ENCODE peak calls at places on chromosomes 11 and 22, in eight cellular contexts. One of them, this sample, is unnamed.
A peak's percentile ranks its signal among the peaks of the same experiment; 100 is the strongest.

GRCh38 chr11:61082931-61083531 is 19.3 kb upstream of the CD5 start:
- DNase-seq in neural progenitor cell: no peak
- DNase-seq in effector memory CD4-positive, alpha-beta T cell: no peak
- DNase-seq in body of pancreas: no peak
- DNase-seq in heart right ventricle: no peak
- DNase-seq in mammary epithelial cell: no peak
- DNase-seq in sigmoid colon: no peak
- DNase-seq in neuronal stem cell: no peak
- DNase-seq in this sample: no peak

GRCh38 chr11:19714387-19715363 is 2.0 kb downstream of the NAV2 start:
- DNase-seq in neural progenitor cell: peak; percentile 49
- DNase-seq in effector memory CD4-positive, alpha-beta T cell: no peak
- DNase-seq in body of pancreas: peak; percentile 34
- DNase-seq in heart right ventricle: peak; percentile 34
- DNase-seq in mammary epithelial cell: peak; percentile 19
- DNase-seq in sigmoid colon: peak; percentile 84
- DNase-seq in neuronal stem cell: no peak
- DNase-seq in this sample: peak; percentile 79

GRCh38 chr22:46469701-46470100 is 67.7 kb downstream of the CELSR1 start:
- DNase-seq in neural progenitor cell: no peak
- DNase-seq in effector memory CD4-positive, alpha-beta T cell: no peak
- DNase-seq in body of pancreas: peak; percentile 7
- DNase-seq in heart right ventricle: no peak
- DNase-seq in mammary epithelial cell: no peak
- DNase-seq in sigmoid colon: no peak
- DNase-seq in neuronal stem cell: no peak
- DNase-seq in this sample: no peak

GRCh38 chr22:41447435-41448188 is 1.0 kb upstream of the TOB2 start:
- DNase-seq in neural progenitor cell: peak; percentile 90
- DNase-seq in effector memory CD4-positive, alpha-beta T cell: peak; percentile 53
- DNase-seq in body of pancreas: peak; percentile 76
- DNase-seq in heart right ventricle: peak; percentile 79
- DNase-seq in mammary epithelial cell: peak; percentile 45
- DNase-seq in sigmoid colon: peak; percentile 89
- DNase-seq in neuronal stem cell: peak; percentile 75
- DNase-seq in this sample: peak; percentile 83

GRCh38 chr11:134498326-134499139 is 86.5 kb upstream of the B3GAT1 start:
- DNase-seq in neural progenitor cell: no peak
- DNase-seq in effector memory CD4-positive, alpha-beta T cell: no peak
- DNase-seq in body of pancreas: no peak
- DNase-seq in heart right ventricle: peak; percentile 28
- DNase-seq in mammary epithelial cell: no peak
- DNase-seq in sigmoid colon: peak; percentile 64
- DNase-seq in neuronal stem cell: no peak
- DNase-seq in this sample: no peak

GRCh38 chr11:36373040-36374010 is 77.2 kb downstream of the PRR5L start:
- DNase-seq in neural progenitor cell: no peak
- DNase-seq in effector memory CD4-positive, alpha-beta T cell: no peak
- DNase-seq in body of pancreas: no peak
- DNase-seq in heart right ventricle: no peak
- DNase-seq in mammary epithelial cell: no peak
- DNase-seq in sigmoid colon: no peak
- DNase-seq in neuronal stem cell: no peak
- DNase-seq in this sample: peak; percentile 37

GRCh38 chr11:20158597-20159257 is 1.5 kb downstream of the DBX1 start:
- DNase-seq in neural progenitor cell: peak; percentile 95
- DNase-seq in effector memory CD4-positive, alpha-beta T cell: no peak
- DNase-seq in body of pancreas: peak; percentile 70
- DNase-seq in heart right ventricle: peak; percentile 38
- DNase-seq in mammary epithelial cell: peak; percentile 44
- DNase-seq in sigmoid colon: peak; percentile 61
- DNase-seq in neuronal stem cell: peak; percentile 88
- DNase-seq in this sample: no peak

GRCh38 chr22:37455896-37456295 is 28.6 kb upstream of the ELFN2 start:
- DNase-seq in neural progenitor cell: peak; percentile 75
- DNase-seq in effector memory CD4-positive, alpha-beta T cell: no peak
- DNase-seq in body of pancreas: no peak
- DNase-seq in heart right ventricle: no peak
- DNase-seq in mammary epithelial cell: no peak
- DNase-seq in sigmoid colon: no peak
- DNase-seq in neuronal stem cell: no peak
- DNase-seq in this sample: no peak

GRCh38 chr11:61129608-61130523 is 27.6 kb downstream of the CD5 start:
- DNase-seq in neural progenitor cell: peak; percentile 94
- DNase-seq in effector memory CD4-positive, alpha-beta T cell: peak; percentile 77
- DNase-seq in body of pancreas: peak; percentile 92
- DNase-seq in heart right ventricle: peak; percentile 85
- DNase-seq in mammary epithelial cell: peak; percentile 80
- DNase-seq in sigmoid colon: peak; percentile 94
- DNase-seq in neuronal stem cell: peak; percentile 85
- DNase-seq in this sample: peak; percentile 80

GRCh38 chr22:32079110-32080089 is 36.3 kb downstream of the SLC5A1 start:
- DNase-seq in neural progenitor cell: no peak
- DNase-seq in effector memory CD4-positive, alpha-beta T cell: no peak
- DNase-seq in body of pancreas: peak; percentile 28
- DNase-seq in heart right ventricle: no peak
- DNase-seq in mammary epithelial cell: peak; percentile 80
- DNase-seq in sigmoid colon: no peak
- DNase-seq in neuronal stem cell: no peak
- DNase-seq in this sample: no peak

GRCh38 chr11:87101956-87102355 is 64.2 kb downstream of the TMEM135 start:
- DNase-seq in neural progenitor cell: no peak
- DNase-seq in effector memory CD4-positive, alpha-beta T cell: no peak
- DNase-seq in body of pancreas: no peak
- DNase-seq in heart right ventricle: no peak
- DNase-seq in mammary epithelial cell: no peak
- DNase-seq in sigmoid colon: no peak
- DNase-seq in neuronal stem cell: no peak
- DNase-seq in this sample: no peak

GRCh38 chr11:128891410-128891861 is 280 bp downstream of the KCNJ5 start:
- DNase-seq in neural progenitor cell: no peak
- DNase-seq in effector memory CD4-positive, alpha-beta T cell: no peak
- DNase-seq in body of pancreas: no peak
- DNase-seq in heart right ventricle: no peak
- DNase-seq in mammary epithelial cell: peak; percentile 12
- DNase-seq in sigmoid colon: peak; percentile 56
- DNase-seq in neuronal stem cell: no peak
- DNase-seq in this sample: no peak

GRCh38 chr22:46089426-46090041 is 60.8 kb upstream of the PPARA start:
- DNase-seq in neural progenitor cell: no peak
- DNase-seq in effector memory CD4-positive, alpha-beta T cell: no peak
- DNase-seq in body of pancreas: no peak
- DNase-seq in heart right ventricle: peak; percentile 12
- DNase-seq in mammary epithelial cell: peak; percentile 23
- DNase-seq in sigmoid colon: peak; percentile 68
- DNase-seq in neuronal stem cell: no peak
- DNase-seq in this sample: peak; percentile 17

GRCh38 chr11:2780850-2781412 is 81.1 kb upstream of the KCNQ1OT1 start:
- DNase-seq in neural progenitor cell: no peak
- DNase-seq in effector memory CD4-positive, alpha-beta T cell: no peak
- DNase-seq in body of pancreas: no peak
- DNase-seq in heart right ventricle: no peak
- DNase-seq in mammary epithelial cell: no peak
- DNase-seq in sigmoid colon: no peak
- DNase-seq in neuronal stem cell: no peak
- DNase-seq in this sample: peak; percentile 3

GRCh38 chr11:61123775-61124571 is 21.7 kb downstream of the CD5 start:
- DNase-seq in neural progenitor cell: no peak
- DNase-seq in effector memory CD4-positive, alpha-beta T cell: no peak
- DNase-seq in body of pancreas: no peak
- DNase-seq in heart right ventricle: no peak
- DNase-seq in mammary epithelial cell: no peak
- DNase-seq in sigmoid colon: no peak
- DNase-seq in neuronal stem cell: no peak
- DNase-seq in this sample: no peak

GRCh38 chr22:32752868-32753520 is 48.5 kb upstream of the TIMP3 start:
- DNase-seq in neural progenitor cell: no peak
- DNase-seq in effector memory CD4-positive, alpha-beta T cell: no peak
- DNase-seq in body of pancreas: no peak
- DNase-seq in heart right ventricle: peak; percentile 48
- DNase-seq in mammary epithelial cell: no peak
- DNase-seq in sigmoid colon: peak; percentile 83
- DNase-seq in neuronal stem cell: no peak
- DNase-seq in this sample: no peak

GRCh38 chr11:130029137-130029536 is 26.5 kb upstream of the PRDM10 start:
- DNase-seq in neural progenitor cell: peak; percentile 28
- DNase-seq in effector memory CD4-positive, alpha-beta T cell: no peak
- DNase-seq in body of pancreas: no peak
- DNase-seq in heart right ventricle: no peak
- DNase-seq in mammary epithelial cell: peak; percentile 56
- DNase-seq in sigmoid colon: no peak
- DNase-seq in neuronal stem cell: no peak
- DNase-seq in this sample: no peak

GRCh38 chr11:79461144-79461543 is 20.3 kb upstream of the TENM4 start:
- DNase-seq in neural progenitor cell: peak; percentile 64
- DNase-seq in effector memory CD4-positive, alpha-beta T cell: no peak
- DNase-seq in body of pancreas: peak; percentile 15
- DNase-seq in heart right ventricle: no peak
- DNase-seq in mammary epithelial cell: peak; percentile 54
- DNase-seq in sigmoid colon: no peak
- DNase-seq in neuronal stem cell: peak; percentile 21
- DNase-seq in this sample: no peak

GRCh38 chr11:66467756-66468155 is 1.1 kb downstream of the PELI3 start:
- DNase-seq in neural progenitor cell: peak; percentile 75
- DNase-seq in effector memory CD4-positive, alpha-beta T cell: no peak
- DNase-seq in body of pancreas: peak; percentile 58
- DNase-seq in heart right ventricle: no peak
- DNase-seq in mammary epithelial cell: no peak
- DNase-seq in sigmoid colon: no peak
- DNase-seq in neuronal stem cell: peak; percentile 38
- DNase-seq in this sample: no peak

GRCh38 chr11:128061321-128061871 is 526.0 kb downstream of the ETS1 start:
- DNase-seq in neural progenitor cell: no peak
- DNase-seq in effector memory CD4-positive, alpha-beta T cell: no peak
- DNase-seq in body of pancreas: no peak
- DNase-seq in heart right ventricle: no peak
- DNase-seq in mammary epithelial cell: no peak
- DNase-seq in sigmoid colon: no peak
- DNase-seq in neuronal stem cell: no peak
- DNase-seq in this sample: no peak

GRCh38 chr11:113331436-113331835 is 17.1 kb downstream of the TTC12 start:
- DNase-seq in neural progenitor cell: peak; percentile 50
- DNase-seq in effector memory CD4-positive, alpha-beta T cell: no peak
- DNase-seq in body of pancreas: no peak
- DNase-seq in heart right ventricle: no peak
- DNase-seq in mammary epithelial cell: no peak
- DNase-seq in sigmoid colon: no peak
- DNase-seq in neuronal stem cell: no peak
- DNase-seq in this sample: no peak

GRCh38 chr22:29071261-29072045 is 1.4 kb upstream of the KREMEN1 start:
- DNase-seq in neural progenitor cell: peak; percentile 86
- DNase-seq in effector memory CD4-positive, alpha-beta T cell: no peak
- DNase-seq in body of pancreas: peak; percentile 32
- DNase-seq in heart right ventricle: peak; percentile 51
- DNase-seq in mammary epithelial cell: peak; percentile 88
- DNase-seq in sigmoid colon: peak; percentile 75
- DNase-seq in neuronal stem cell: peak; percentile 56
- DNase-seq in this sample: no peak

GRCh38 chr11:34816698-34817213 is 99.4 kb downstream of the APIP start:
- DNase-seq in neural progenitor cell: no peak
- DNase-seq in effector memory CD4-positive, alpha-beta T cell: no peak
- DNase-seq in body of pancreas: no peak
- DNase-seq in heart right ventricle: no peak
- DNase-seq in mammary epithelial cell: no peak
- DNase-seq in sigmoid colon: no peak
- DNase-seq in neuronal stem cell: no peak
- DNase-seq in this sample: no peak
- H3K4me3 ChIP-seq in neural progenitor cell: no peak overlapping the region
- H3K4me3 ChIP-seq in effector memory CD4-positive, alpha-beta T cell: no peak overlapping the region
- H3K4me3 ChIP-seq in body of pancreas: no peak overlapping the region
- H3K4me3 ChIP-seq in heart right ventricle: no peak overlapping the region
- H3K4me3 ChIP-seq in mammary epithelial cell: no peak overlapping the region
- H3K4me3 ChIP-seq in sigmoid colon: no peak overlapping the region
- H3K4me3 ChIP-seq in neuronal stem cell: no peak overlapping the region
- H3K4me3 ChIP-seq in this sample: no peak overlapping the region

GRCh38 chr11:44928807-44929206 is 21.9 kb downstream of the TP53I11 start:
- DNase-seq in neural progenitor cell: peak; percentile 71
- DNase-seq in effector memory CD4-positive, alpha-beta T cell: no peak
- DNase-seq in body of pancreas: no peak
- DNase-seq in heart right ventricle: no peak
- DNase-seq in mammary epithelial cell: no peak
- DNase-seq in sigmoid colon: no peak
- DNase-seq in neuronal stem cell: no peak
- DNase-seq in this sample: no peak
- H3K36me3 ChIP-seq in neural progenitor cell: no peaks in the 10 kb centered on the region
- H3K36me3 ChIP-seq in effector memory CD4-positive, alpha-beta T cell: peaks cover 24% of the 10 kb centered on the region
- H3K36me3 ChIP-seq in body of pancreas: no peaks in the 10 kb centered on the region
- H3K36me3 ChIP-seq in heart right ventricle: no peaks in the 10 kb centered on the region
- H3K36me3 ChIP-seq in mammary epithelial cell: no peaks in the 10 kb centered on the region
- H3K36me3 ChIP-seq in sigmoid colon: no peaks in the 10 kb centered on the region
- H3K36me3 ChIP-seq in neuronal stem cell: peaks cover 22% of the 10 kb centered on the region
- H3K36me3 ChIP-seq in this sample: peaks cover 8% of the 10 kb centered on the region

GRCh38 chr11:69013009-69013951 is at the start of gene MRGPRF:
- DNase-seq in neural progenitor cell: peak; percentile 70
- DNase-seq in effector memory CD4-positive, alpha-beta T cell: no peak
- DNase-seq in body of pancreas: peak; percentile 65
- DNase-seq in heart right ventricle: peak; percentile 92
- DNase-seq in mammary epithelial cell: no peak
- DNase-seq in sigmoid colon: peak; percentile 100
- DNase-seq in neuronal stem cell: no peak
- DNase-seq in this sample: peak; percentile 99
- H3K4me3 ChIP-seq in neural progenitor cell: peak within 1 kb of the TSS; percentile 42
- H3K4me3 ChIP-seq in effector memory CD4-positive, alpha-beta T cell: no peak within 1 kb of the TSS
- H3K4me3 ChIP-seq in body of pancreas: no peak within 1 kb of the TSS
- H3K4me3 ChIP-seq in heart right ventricle: peak within 1 kb of the TSS; percentile 49
- H3K4me3 ChIP-seq in mammary epithelial cell: no peak within 1 kb of the TSS
- H3K4me3 ChIP-seq in sigmoid colon: peak within 1 kb of the TSS; percentile 78
- H3K4me3 ChIP-seq in neuronal stem cell: peak within 1 kb of the TSS; percentile 21
- H3K4me3 ChIP-seq in this sample: peak within 1 kb of the TSS; percentile 70

GRCh38 chr11:47773882-47774281 is 6.7 kb upstream of the FNBP4 start:
- DNase-seq in neural progenitor cell: no peak
- DNase-seq in effector memory CD4-positive, alpha-beta T cell: no peak
- DNase-seq in body of pancreas: no peak
- DNase-seq in heart right ventricle: no peak
- DNase-seq in mammary epithelial cell: no peak
- DNase-seq in sigmoid colon: no peak
- DNase-seq in neuronal stem cell: no peak
- DNase-seq in this sample: peak; percentile 7

GRCh38 chr11:47778878-47779483 is 11.8 kb upstream of the FNBP4 start:
- DNase-seq in neural progenitor cell: no peak
- DNase-seq in effector memory CD4-positive, alpha-beta T cell: no peak
- DNase-seq in body of pancreas: no peak
- DNase-seq in heart right ventricle: no peak
- DNase-seq in mammary epithelial cell: no peak
- DNase-seq in sigmoid colon: no peak
- DNase-seq in neuronal stem cell: no peak
- DNase-seq in this sample: no peak

DNA sequence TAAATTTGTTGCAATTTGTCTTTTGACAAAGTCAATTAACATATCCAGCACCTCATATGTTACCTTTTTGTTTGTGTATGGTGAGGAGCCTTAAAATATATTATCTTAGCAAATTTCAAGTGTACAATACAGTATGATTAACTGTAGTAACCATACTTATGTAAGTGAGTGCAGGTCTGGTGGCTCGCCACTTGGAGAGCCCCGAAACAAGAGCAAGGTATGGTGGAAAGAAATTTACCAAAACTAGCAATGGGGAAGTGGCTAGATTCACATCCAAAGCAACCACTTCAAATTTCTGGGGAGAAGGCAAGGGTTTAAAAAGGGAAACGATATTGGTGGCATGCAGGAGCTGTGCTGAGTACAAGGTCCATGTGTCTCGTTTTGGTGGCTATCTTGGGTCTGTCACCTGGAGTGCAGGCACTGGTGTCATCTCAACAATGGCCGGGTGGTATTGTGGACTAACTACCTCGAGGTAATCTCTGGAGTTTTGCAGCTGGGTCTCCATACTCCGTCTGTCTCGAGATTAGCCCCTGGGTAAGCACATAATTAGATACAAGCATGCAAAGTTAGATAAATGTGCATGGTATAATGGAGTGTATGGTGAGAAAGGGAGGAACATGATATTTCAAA is 8.2 kb upstream of the FNBP4 start:
- DNase-seq in neural progenitor cell: no peak
- DNase-seq in effector memory CD4-positive, alpha-beta T cell: no peak
- DNase-seq in body of pancreas: no peak
- DNase-seq in heart right ventricle: no peak
- DNase-seq in mammary epithelial cell: no peak
- DNase-seq in sigmoid colon: no peak
- DNase-seq in neuronal stem cell: no peak
- DNase-seq in this sample: no peak
- H3K36me3 ChIP-seq in neural progenitor cell: peaks cover 16% of the 10 kb centered on the region
- H3K36me3 ChIP-seq in effector memory CD4-positive, alpha-beta T cell: peaks cover 45% of the 10 kb centered on the region
- H3K36me3 ChIP-seq in body of pancreas: no peaks in the 10 kb centered on the region
- H3K36me3 ChIP-seq in heart right ventricle: no peaks in the 10 kb centered on the region
- H3K36me3 ChIP-seq in mammary epithelial cell: peaks cover 23% of the 10 kb centered on the region
- H3K36me3 ChIP-seq in sigmoid colon: no peaks in the 10 kb centered on the region
- H3K36me3 ChIP-seq in neuronal stem cell: peaks cover 23% of the 10 kb centered on the region
- H3K36me3 ChIP-seq in this sample: peaks cover 59% of the 10 kb centered on the region

This sample was measured in tibial artery.